ENCODE peak calls at places on chromosomes 11 and 22, in eight cellular contexts. Z, O, T, Q, K, S, G and B are unnamed samples.

GRCh38 chr11:96038046-96038445 is 114.1 kb upstream of the MTMR2 start:
- DNase-seq in S (no peak), Z (no peak), K (no peak), T (no peak), O (no peak), G (peak), Q (no peak), B (no peak)

GRCh38 chr11:122177238-122177637 is 61.2 kb upstream of the BLID start:
- DNase-seq in Z (no peak), G (no peak), Q (no peak), K (peak), S (no peak), O (no peak), T (no peak), B (no peak)

GRCh38 chr11:128716661-128717210 is 22.9 kb downstream of the FLI1 start:
- DNase-seq in O (no peak), Q (peak), G (peak), K (peak), Z (peak), S (no peak), T (no peak), B (no peak)

GRCh38 chr11:44400431-44400830 is 90.5 kb upstream of the ALX4 start:
- DNase-seq in K (peak), O (no peak), Q (no peak), T (no peak), S (no peak), G (no peak), Z (no peak), B (no peak)

GRCh38 chr11:14554959-14555358 is 34.8 kb upstream of the PSMA1 start:
- DNase-seq in T (no peak), O (no peak), Z (no peak), G (no peak), K (no peak), S (no peak), Q (no peak), B (no peak)

GRCh38 chr11:132496341-132496740 is 1036.0 kb downstream of the OPCML start:
- DNase-seq in G (peak), K (peak), O (no peak), T (no peak), S (no peak), Z (no peak), Q (no peak), B (no peak)

GRCh38 chr22:25650834-25651233 is 86.4 kb downstream of the GRK3 start:
- DNase-seq in K (no peak), G (no peak), Z (no peak), O (peak), T (no peak), S (no peak), Q (no peak), B (no peak)

GRCh38 chr22:18076060-18076497 is 1.7 kb upstream of the PEX26 start:
- DNase-seq in Q (peak), Z (peak), O (peak), K (peak), G (peak), T (peak), S (no peak), B (no peak)

GRCh38 chr11:2741377-2742131 is 41.8 kb upstream of the KCNQ1OT1 start:
- DNase-seq in Q (no peak), T (no peak), K (peak), G (peak), O (no peak), Z (no peak), S (peak), B (no peak)

GRCh38 chr22:50140615-50141014 is 29.9 kb upstream of the PANX2 start:
- DNase-seq in T (no peak), K (no peak), O (no peak), Q (no peak), Z (no peak), G (peak), S (no peak), B (no peak)

GRCh38 chr11:102347526-102348331 is 715 bp downstream of the BIRC2 start:
- DNase-seq in G (peak), O (no peak), K (peak), Q (peak), Z (no peak), T (peak), S (no peak), B (no peak)

GRCh38 chr11:15594607-15595006 is 479.9 kb downstream of the INSC start:
- DNase-seq in Q (peak), T (no peak), Z (peak), O (no peak), G (no peak), K (no peak), S (no peak), B (no peak)